ENCODE peak calls at places on chromosomes 6 and 20, in four cellular contexts. D is GM12878, T is HepG2, C is H1. U is an unnamed sample.

GRCh38 chr20:17785007-17785406 is 85.2 kb downstream of the BANF2 start:
- DNase-seq in D (no peak), T (no peak), C (no peak), U (no peak)

GRCh38 chr6:89120371-89120770 is 2.5 kb upstream of the SRSF12 start:
- DNase-seq in D (no peak), T (no peak), C (no peak), U (no peak)

GRCh38 chr6:16901777-16902176 is 140.5 kb upstream of the ATXN1 start:
- DNase-seq in D (no peak), T (no peak), C (no peak), U (no peak)

GRCh38 chr6:137683886-137684285 is 183.2 kb upstream of the TNFAIP3 start:
- DNase-seq in D (no peak), T (no peak), C (no peak), U (no peak)

GRCh38 chr6:33860706-33861474 is 57.1 kb upstream of the MLN start:
- DNase-seq in D (no peak), T (no peak), C (no peak), U (no peak)

GRCh38 chr6:169592558-169592957 is 109.3 kb downstream of the WDR27 start:
- DNase-seq in D (no peak), T (no peak), C (no peak), U (no peak)

GRCh38 chr6:74826318-74826717 is 379.5 kb downstream of the COL12A1 start:
- DNase-seq in D (no peak), T (no peak), C (no peak), U (no peak)

GRCh38 chr6:3063733-3064700 is 4.3 kb upstream of the RIPK1 start:
- DNase-seq in D (peak; percentile 34), T (peak; percentile 86), C (peak; percentile 86), U (peak; percentile 97)

GRCh38 chr20:22904905-22905304 is 130.2 kb upstream of the SSTR4 start:
- DNase-seq in D (no peak), T (no peak), C (no peak), U (no peak)

GRCh38 chr6:154848580-154848979 is 115.4 kb downstream of the SCAF8 start:
- DNase-seq in D (no peak), T (no peak), C (no peak), U (no peak)

GRCh38 chr20:50247196-50248094 is 56.8 kb downstream of the CEBPB start:
- DNase-seq in D (no peak), T (no peak), C (no peak), U (no peak)

GRCh38 chr20:33433875-33434274 is 9.7 kb downstream of the SNTA1 start:
- DNase-seq in D (no peak), T (no peak), C (no peak), U (no peak)

GRCh38 chr6:169976301-169977081 is 225.1 kb downstream of the ERMARD start:
- DNase-seq in D (no peak), T (no peak), C (no peak), U (no peak)

GRCh38 chr20:32432277-32432676 is 74.1 kb downstream of the ASXL1 start:
- DNase-seq in D (no peak), T (no peak), C (no peak), U (no peak)

GRCh38 chr6:1949533-1949932 is 295.9 kb downstream of the GMDS start:
- DNase-seq in D (no peak), T (peak; percentile 40), C (no peak), U (no peak)

DNA sequence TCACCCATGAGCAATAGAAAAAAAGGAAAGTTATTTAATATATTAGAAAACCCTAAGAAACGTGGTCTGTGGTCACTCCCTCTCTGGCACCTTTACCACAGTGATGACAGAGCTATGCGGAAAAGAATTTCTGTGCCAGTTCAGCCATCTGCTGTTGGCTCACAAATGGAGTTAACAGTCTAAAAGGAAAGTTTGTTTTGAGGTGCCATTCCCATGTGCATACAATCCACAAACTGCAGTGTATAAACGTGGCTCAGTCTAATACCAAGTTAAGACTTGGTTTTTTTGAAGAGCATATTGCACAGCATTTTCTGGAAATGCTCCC is 383.7 kb downstream of the PRKN start:
- DNase-seq in D (no peak), T (no peak), C (no peak), U (no peak)
- TF ChIP-seq KDM1A in D (no peak), T (no peak), C (no peak), U (no peak)

GRCh38 chr20:44632103-44632752 is 19.3 kb downstream of the ADA start:
- DNase-seq in D (no peak), T (no peak), C (no peak), U (no peak)

GRCh38 chr20:44629542-44629941 is 22.0 kb downstream of the ADA start:
- DNase-seq in D (no peak), T (no peak), C (no peak), U (no peak)

GRCh38 chr20:44627364-44628010 is 24.0 kb downstream of the ADA start:
- DNase-seq in D (no peak), T (no peak), C (no peak), U (peak; percentile 35)

GRCh38 chr20:44626278-44626677 is 25.2 kb downstream of the ADA start:
- DNase-seq in D (no peak), T (no peak), C (no peak), U (no peak)

DNA sequence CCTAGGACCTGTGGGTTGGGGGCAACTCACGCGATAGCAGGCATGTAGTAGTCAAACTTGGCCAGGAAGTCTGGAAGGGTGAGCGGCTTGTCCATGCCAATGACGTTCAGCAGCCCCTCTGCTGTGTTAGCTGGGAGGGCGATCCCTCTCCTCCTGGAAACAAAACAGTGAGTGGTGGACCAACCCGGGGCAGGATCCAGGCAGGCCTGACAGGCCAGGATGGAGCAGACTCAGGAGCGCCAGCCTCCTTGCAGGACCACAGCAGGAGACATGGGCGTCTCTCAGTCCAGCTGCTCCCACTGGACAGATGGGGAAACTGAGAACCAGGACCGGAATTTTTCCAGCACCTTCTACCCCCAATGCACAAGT is 22.5 kb downstream of the ADA start:
- DNase-seq in D (no peak), T (no peak), C (no peak), U (no peak)
- TF ChIP-seq SIN3A in D (no peak), T (no peak), C (no peak), U (no peak)

GRCh38 chr6:41712651-41713103 is 22.7 kb downstream of the TFEB start:
- DNase-seq in D (no peak), T (no peak), C (no peak), U (no peak)
- TF ChIP-seq KDM1A in D (no peak), T (no peak), C (no peak), U (no peak)

DNA sequence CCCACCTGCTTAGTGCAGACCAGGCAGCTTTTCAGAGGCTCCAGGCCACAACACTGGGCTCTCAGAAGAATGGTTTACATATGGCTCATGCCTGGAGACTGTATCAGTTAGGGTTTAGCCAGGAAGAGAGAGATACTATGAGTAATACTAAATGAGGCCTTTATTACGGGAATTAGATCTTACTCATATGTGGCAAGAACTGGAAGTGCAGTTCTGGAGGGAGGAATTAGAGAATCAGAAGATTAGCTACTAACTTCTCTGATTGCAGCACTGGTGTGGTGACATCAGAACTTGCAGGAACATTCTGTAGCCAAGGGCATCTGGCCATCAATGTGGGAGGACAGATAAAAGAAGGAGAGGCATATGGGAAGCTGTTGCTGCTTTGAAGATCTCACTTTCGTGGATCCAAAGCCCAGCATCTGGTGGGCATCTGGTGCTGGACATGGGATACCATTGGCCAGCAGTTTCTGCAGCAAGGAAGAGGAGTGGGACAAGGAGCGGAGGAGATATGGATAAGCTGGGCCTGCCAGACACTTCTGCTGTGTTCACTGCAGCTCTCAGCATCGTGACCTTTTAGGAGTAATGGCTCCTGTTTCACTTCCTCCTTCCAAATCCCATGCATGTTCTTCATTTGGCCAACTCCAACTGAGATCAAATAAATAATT is 248.5 kb downstream of the BTBD3 start:
- DNase-seq in D (no peak), T (no peak), C (no peak), U (no peak)
- TF ChIP-seq SIN3A in D (no peak), T (no peak), C (no peak), U (no peak)

DNA sequence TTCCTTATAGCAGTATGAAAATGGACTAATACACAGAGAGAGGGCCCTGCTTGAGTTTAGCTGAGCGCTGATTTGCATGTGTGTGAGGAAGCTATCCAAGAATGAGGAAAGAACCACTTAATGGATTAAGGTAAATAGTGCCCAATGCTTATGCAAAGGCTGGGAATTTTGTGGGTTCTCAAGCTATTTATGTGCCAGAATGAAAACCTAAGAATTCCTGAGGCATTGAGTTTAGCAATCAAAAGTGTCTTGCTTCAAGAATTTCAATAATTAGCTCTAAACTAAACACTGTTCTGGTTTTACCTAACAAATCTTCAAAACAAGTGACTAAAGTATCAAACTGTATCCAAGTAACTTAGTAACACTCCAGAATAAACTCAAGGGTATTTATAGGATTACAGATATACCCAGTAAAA is 7.0 kb upstream of the OR14J1 start:
- DNase-seq in D (no peak), T (no peak), C (no peak), U (no peak)
- TF ChIP-seq KDM1A in D (no peak), T (no peak), C (no peak), U (no peak)

DNA sequence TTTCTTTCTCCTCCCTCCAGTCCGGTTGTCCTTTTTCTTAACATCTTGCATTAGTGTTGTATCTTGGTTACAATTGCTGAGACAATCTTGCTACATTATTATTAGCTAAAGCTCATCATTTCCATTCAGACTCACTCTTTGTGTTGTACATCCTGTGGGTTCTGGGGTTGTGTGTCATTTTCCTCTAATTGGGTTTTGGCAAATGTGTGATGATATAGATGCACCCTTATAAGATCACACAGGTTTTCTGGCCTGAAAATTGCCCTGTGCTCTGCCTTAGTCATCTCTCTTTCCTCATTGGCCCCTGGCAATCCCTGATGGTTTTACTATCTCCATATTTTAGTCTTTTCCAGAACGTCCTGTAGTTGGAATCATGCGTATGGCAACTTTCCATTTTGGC is 60.1 kb downstream of the PPP1R14C start:
- DNase-seq in D (no peak), T (no peak), C (no peak), U (no peak)
- TF ChIP-seq SIN3A in D (no peak), T (no peak), C (no peak), U (no peak)

DNA sequence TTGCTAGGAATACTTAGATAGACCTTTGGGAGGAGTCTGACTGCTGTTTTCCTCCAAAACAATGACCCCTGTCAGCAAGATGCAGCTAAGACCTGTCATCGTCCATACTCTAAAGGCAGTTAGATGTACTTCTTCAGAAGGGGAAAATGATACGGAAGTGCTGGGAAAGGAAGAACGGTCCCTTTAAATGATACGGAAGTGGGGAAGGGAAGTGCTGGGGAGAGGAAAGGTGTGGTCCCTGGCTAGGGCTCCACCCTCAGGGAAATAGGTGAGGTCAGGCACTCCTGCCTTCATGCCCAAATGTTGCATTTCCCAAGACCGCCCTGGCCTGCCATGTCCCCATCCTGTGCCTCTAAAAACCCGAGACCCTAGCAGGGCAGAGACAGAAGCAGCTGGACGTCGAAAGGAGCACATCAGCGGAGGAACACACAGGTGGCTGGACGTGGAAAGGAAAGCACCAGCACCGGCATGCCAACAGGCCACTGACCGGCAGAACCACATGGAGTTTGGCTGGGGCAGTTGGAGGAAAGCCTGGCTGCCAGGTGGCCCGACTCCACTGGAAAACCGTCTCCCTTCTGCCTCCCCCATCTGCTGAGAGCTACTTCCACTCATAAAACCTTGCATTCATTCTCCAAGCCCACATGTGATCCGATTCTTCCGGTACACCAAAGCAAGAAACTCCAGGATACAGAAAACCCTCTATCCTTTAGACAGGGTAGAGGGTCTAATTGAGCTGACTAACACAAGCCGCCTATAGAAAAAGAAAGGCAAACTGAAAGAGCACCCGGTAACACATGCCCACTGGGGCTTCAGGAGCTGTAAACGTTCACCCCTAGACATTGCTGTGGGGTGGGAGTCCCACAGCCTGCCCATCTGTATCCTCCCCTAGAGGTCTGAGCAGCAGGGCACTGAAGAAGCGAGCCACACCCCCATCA is 94.6 kb downstream of the FAXC start:
- DNase-seq in D (no peak), T (no peak), C (no peak), U (no peak)
- TF ChIP-seq KDM1A in D (no peak), T (no peak), C (no peak), U (no peak)